ENCODE peak calls at places on chromosomes 6 and 20, in five cellular contexts. F, V, T, Y and S are unnamed samples.

GRCh38 chr6:158905277-158905676 is 86.1 kb upstream of the EZR start:
- DNase-seq in V (no peak), F (no peak), T (no peak), Y (peak), S (no peak)

GRCh38 chr6:53433617-53434285 is 85.0 kb upstream of the ELOVL5 start:
- DNase-seq in T (no peak), V (no peak), F (no peak), Y (no peak), S (no peak)

GRCh38 chr6:150159757-150160156 is 16.9 kb downstream of the PPP1R14C start:
- DNase-seq in Y (no peak), V (no peak), T (no peak), F (no peak), S (no peak)

GRCh38 chr6:38955876-38956275 is 92.7 kb upstream of the GLP1R start:
- DNase-seq in F (peak), Y (no peak), V (no peak), T (no peak), S (no peak)

GRCh38 chr6:155121699-155122098 is 126.6 kb downstream of the TIAM2 start:
- DNase-seq in T (no peak), V (peak), F (no peak), Y (no peak), S (no peak)

GRCh38 chr6:112482373-112482772 is 135.2 kb downstream of the RFPL4B start:
- DNase-seq in T (no peak), Y (no peak), F (no peak), V (no peak), S (no peak)

GRCh38 chr6:17429381-17430061 is 36.1 kb downstream of the CAP2 start:
- DNase-seq in T (no peak), F (peak), V (no peak), Y (peak), S (no peak)

GRCh38 chr20:51422912-51423667 is 119.4 kb downstream of the NFATC2 start:
- DNase-seq in F (no peak), T (no peak), Y (no peak), V (no peak), S (no peak)

GRCh38 chr6:43733471-43734293 is 36.3 kb upstream of the VEGFA start:
- DNase-seq in T (no peak), F (no peak), Y (no peak), V (no peak), S (no peak)

GRCh38 chr20:31956556-31957220 is 4.8 kb upstream of the PDRG1 start:
- DNase-seq in Y (no peak), F (no peak), V (no peak), T (no peak), S (no peak)

GRCh38 chr20:43752561-43753301 is 25.9 kb upstream of the GTSF1L start:
- DNase-seq in V (no peak), Y (peak), T (peak), F (no peak), S (peak)

GRCh38 chr6:161226005-161226964 is 47.6 kb downstream of the AGPAT4 start:
- DNase-seq in F (no peak), V (no peak), T (no peak), Y (no peak), S (no peak)

GRCh38 chr6:125546827-125547226 is 202.6 kb upstream of the HEY2 start:
- DNase-seq in T (no peak), Y (peak), F (no peak), V (no peak), S (peak)

GRCh38 chr6:7085911-7086310 is 21.9 kb upstream of the RREB1 start:
- DNase-seq in Y (no peak), V (no peak), T (peak), F (peak), S (no peak)

GRCh38 chr6:142915129-142915697 is 29.8 kb downstream of the HIVEP2 start:
- DNase-seq in T (no peak), F (no peak), Y (no peak), V (no peak), S (no peak)

GRCh38 chr6:27617700-27618689 is 145.1 kb upstream of the ZNF184 start:
- DNase-seq in T (no peak), V (no peak), F (no peak), Y (peak), S (no peak)

GRCh38 chr20:32968833-32969241 is 35.4 kb downstream of the SUN5 start:
- DNase-seq in V (no peak), T (peak), Y (no peak), F (no peak), S (no peak)

GRCh38 chr6:41022294-41022693 is 16.7 kb downstream of the UNC5CL start:
- DNase-seq in V (no peak), T (no peak), F (no peak), Y (no peak), S (peak)

GRCh38 chr20:4418141-4418540 is 303.6 kb upstream of the PRND start:
- DNase-seq in Y (no peak), V (no peak), T (no peak), F (no peak), S (no peak)

GRCh38 chr20:15851576-15852075 is 721.6 kb downstream of the KIF16B start:
- DNase-seq in Y (no peak), T (no peak), F (no peak), V (no peak), S (no peak)

GRCh38 chr6:32969685-32970412 is 1.5 kb downstream of the BRD2 start:
- DNase-seq in F (peak), V (peak), Y (peak), T (peak), S (peak)

GRCh38 chr6:47278545-47278944 is 31.2 kb downstream of the TNFRSF21 start:
- DNase-seq in F (no peak), T (no peak), V (no peak), Y (peak), S (peak)

GRCh38 chr20:19915111-19915798 is 101.9 kb upstream of the NAA20 start:
- DNase-seq in Y (no peak), T (no peak), F (no peak), V (no peak), S (no peak)

GRCh38 chr6:96394727-96395126 is 126.9 kb upstream of the UFL1 start:
- DNase-seq in Y (no peak), F (no peak), V (no peak), T (no peak), S (no peak)

DNA sequence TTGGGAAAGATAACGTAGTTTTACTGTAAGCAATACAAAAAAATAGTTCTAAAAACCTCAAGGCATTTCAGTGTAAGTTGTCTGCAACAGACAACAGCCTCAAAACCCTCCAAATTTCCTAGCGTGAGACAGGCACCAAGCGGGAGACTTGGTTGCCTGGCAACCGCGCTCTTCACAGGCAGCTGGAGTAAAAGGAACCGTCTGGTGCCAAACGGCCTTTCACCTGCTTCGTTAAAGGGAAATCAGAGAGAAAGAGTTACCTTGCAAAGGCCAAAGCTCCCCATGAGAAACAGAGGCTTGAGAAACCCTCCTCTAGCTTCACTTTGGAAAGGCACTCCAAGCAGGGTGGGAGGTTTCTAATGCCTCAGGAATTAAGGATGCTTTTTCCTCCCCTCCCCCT is 129.8 kb upstream of the UFL1 start:
- DNase-seq in F (no peak), V (peak), T (no peak), Y (no peak), S (no peak)
- H3K4me3 ChIP-seq in F (no peak), V (peak), T (no peak), Y (no peak), S (no peak)

DNA sequence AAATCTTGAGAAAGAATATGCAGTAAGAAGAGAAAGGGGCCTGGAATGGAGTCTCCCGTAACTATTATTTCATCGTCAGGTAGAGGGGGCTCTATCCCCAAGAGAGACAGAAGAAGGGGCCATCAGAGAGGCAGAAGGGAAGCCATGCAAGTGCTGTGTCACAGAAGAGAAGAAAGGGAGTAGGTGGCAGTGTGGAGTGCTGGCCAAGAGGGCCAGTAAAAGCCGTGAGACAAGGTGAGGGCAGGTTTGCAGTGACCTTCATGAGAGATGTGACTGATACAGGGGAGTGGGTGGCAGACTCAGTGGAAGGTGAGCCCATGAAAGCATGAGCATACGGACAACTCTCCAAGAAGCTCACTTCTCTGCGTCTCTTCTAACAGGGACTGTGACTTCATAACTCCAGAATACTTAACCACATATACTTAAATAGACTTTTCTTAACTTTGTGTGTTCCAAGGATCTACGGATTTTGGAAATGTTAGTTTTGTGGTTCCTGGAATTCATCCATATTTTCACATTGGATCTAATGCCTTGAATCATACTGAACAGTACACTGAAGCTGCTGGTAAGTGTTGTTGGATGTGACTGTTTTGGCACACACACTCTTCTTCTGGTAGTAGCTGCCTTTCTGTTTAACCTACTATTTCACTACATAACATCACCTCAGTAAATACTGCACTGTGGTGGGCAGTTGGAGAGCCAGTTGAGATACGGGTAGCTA is 15.6 kb downstream of the PM20D2 start:
- DNase-seq in V (no peak), F (no peak), T (no peak), Y (peak), S (no peak)
- H3K4me3 ChIP-seq in V (no peak), F (no peak), T (no peak), Y (no peak), S (no peak)

DNA sequence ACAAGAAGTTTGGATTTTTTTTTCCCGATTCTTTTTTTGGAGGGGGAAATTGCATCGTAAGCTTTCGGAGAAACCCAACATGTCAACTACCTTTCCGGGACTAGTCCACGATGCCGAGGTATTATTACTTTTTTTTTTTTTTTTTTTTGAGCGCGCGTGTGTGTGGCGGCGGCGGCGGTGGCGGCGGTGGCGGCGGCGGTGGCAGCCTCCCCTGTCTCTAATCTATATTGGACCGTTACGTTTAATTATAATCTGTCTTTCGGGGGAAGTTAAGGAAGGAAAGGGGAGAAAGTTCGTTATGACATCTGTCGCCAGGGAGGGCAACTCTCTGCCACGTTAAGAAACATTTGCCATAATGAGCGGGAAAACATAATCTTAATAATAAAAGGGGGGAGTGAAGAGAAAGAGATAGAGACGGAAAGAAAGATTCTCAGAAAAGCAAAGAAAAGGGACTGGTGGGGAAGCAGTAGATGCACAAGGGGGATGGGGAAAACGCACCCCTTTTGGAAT is 706 bp downstream of the TFAP2D start:
- DNase-seq in F (no peak), V (no peak), T (no peak), Y (no peak), S (no peak)
- H3K4me3 ChIP-seq in F (no peak), V (no peak), T (no peak), Y (no peak), S (no peak)

DNA sequence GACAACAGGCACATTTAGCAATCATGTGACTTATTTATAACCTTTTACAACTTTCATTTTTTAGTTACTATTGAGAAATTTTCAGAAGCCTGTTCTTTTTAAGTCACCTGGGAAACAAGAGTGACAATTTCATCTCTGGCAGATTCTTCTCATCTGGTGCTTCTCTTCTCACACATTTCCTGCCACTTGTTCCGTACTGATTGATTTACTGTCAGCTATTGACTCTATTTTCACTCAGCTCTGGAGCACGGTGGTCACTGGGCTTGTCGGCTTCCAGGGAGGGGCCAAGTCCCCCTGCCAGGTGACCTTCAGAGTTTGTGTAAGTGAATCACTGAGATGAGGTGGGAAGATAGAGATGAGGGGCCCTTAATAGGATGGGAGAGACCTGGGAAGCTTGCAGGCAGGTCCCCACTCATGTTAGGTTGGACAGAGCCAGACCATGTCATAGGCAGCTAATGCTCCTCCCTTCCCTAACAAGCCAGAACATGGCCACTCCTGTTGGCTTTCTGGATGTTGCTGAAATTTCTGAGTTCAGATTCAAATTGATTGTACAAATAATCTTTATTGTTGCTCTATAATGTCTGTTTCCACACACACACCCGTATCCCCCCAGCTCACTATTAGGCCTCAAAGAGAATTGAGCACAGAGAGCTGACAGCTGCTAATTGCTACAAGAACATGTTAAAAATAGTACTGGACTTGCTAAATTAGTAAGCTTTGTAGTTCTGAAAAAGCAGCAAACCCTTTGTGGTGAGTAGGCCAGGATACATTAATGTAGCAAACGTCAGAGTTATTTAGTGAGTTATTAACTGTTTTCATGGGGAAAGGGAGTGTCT is 13.3 kb downstream of the DUSP22 start:
- DNase-seq in Y (no peak), F (no peak), T (no peak), V (no peak), S (no peak)
- H3K4me3 ChIP-seq in Y (no peak), F (no peak), T (no peak), V (no peak), S (no peak)

GRCh38 chr20:58195047-58195446 is 33.4 kb downstream of the ANKRD60 start:
- DNase-seq in Y (no peak), T (no peak), V (no peak), F (no peak), S (no peak)

GRCh38 chr20:58198384-58198783 is 30.1 kb downstream of the ANKRD60 start:
- DNase-seq in T (no peak), V (no peak), Y (no peak), F (no peak), S (no peak)

GRCh38 chr20:58196402-58197184 is 31.9 kb downstream of the ANKRD60 start:
- DNase-seq in T (no peak), V (no peak), F (no peak), Y (no peak), S (no peak)

GRCh38 chr20:58199058-58199457 is 29.4 kb downstream of the ANKRD60 start:
- DNase-seq in T (no peak), Y (no peak), F (no peak), V (no peak), S (no peak)

GRCh38 chr20:58197185-58197469 is 31.3 kb downstream of the ANKRD60 start:
- DNase-seq in Y (no peak), T (no peak), V (no peak), F (no peak), S (no peak)
- H3K4me3 ChIP-seq in Y (no peak), T (no peak), V (no peak), F (no peak), S (no peak)

DNA sequence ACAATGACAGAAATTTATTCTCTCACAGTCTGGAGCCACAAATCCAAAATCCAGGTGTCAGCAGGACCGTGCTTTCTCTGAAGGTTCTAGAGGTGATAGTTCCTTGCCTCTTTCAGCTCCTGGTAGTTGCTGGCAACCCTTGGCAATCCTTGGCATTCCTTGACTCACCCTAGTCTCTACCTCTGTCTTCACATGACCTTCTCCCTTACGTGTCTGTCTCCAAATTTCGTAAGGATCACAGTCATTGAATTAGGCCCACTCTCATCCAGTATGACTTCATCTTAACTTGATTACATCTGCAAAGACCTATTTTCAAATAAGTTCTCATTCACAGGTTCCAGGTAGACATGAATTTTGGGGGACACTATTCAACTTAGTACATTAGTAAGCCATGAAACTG is 143.1 kb downstream of the CEP57L1 start:
- DNase-seq in F (no peak), Y (no peak), T (no peak), V (no peak), S (no peak)
- H3K4me3 ChIP-seq in F (no peak), Y (no peak), T (no peak), V (no peak), S (no peak)